ENCODE peak calls at places on chromosome 13, in five cellular contexts. R is activated T-helper 1 cell treated with anti-CD3 and anti-CD28 coated beads, Interleukin-12 subunit alpha, Interleukin-12 subunit beta, Interleukin-2, Interleukin-4 antibody, amounts not matched to agents 30 ng/mL and 10 ng/mL and 1 ng/mL, durations not matched to agents 14 hours and 24 hours and 36 hours; Q is activated gamma-delta T cell treated with Interleukin-2 at 50 U/mL for 16 hours; L is effector memory CD4-positive, alpha-beta T cell; T is A549. J is an unnamed sample.

GRCh38 chr13:50884270-50884669 is 25.3 kb upstream of the RNASEH2B start:
- DNase-seq in T (no peak), Q (no peak), R (no peak), L (no peak), J (no peak)

GRCh38 chr13:65677906-65678305 is 1552.2 kb downstream of the PCDH9 start:
- DNase-seq in Q (no peak), L (no peak), T (no peak), R (no peak), J (no peak)

GRCh38 chr13:67229438-67230242 is 496 bp downstream of the PCDH9 start:
- DNase-seq in R (no peak), Q (no peak), T (peak), L (no peak), J (no peak)

GRCh38 chr13:43107780-43108179 is 84.4 kb downstream of the DNAJC15 start:
- DNase-seq in Q (no peak), T (no peak), R (no peak), L (no peak), J (no peak)

GRCh38 chr13:93361703-93362102 is 135.1 kb downstream of the GPC6 start:
- DNase-seq in Q (no peak), L (no peak), T (no peak), R (no peak), J (no peak)

GRCh38 chr13:110233181-110233641 is 73.7 kb downstream of the COL4A1 start:
- DNase-seq in T (no peak), R (no peak), L (no peak), Q (no peak), J (no peak)

GRCh38 chr13:107367258-107367657 is 799.3 kb upstream of the ARGLU1 start:
- DNase-seq in R (no peak), L (no peak), Q (no peak), T (no peak), J (no peak)

GRCh38 chr13:21297452-21297851 is 121.0 kb downstream of the MRPL57 start:
- DNase-seq in T (no peak), L (no peak), R (no peak), Q (no peak), J (no peak)

GRCh38 chr13:108957369-108958012 is 328.1 kb downstream of the MYO16 start:
- DNase-seq in L (no peak), T (peak), Q (no peak), R (no peak), J (no peak)

GRCh38 chr13:32209670-32210069 is 105.5 kb downstream of the ZAR1L start:
- DNase-seq in L (no peak), Q (no peak), T (no peak), R (no peak), J (no peak)

J was measured in B cell.